ENCODE peak calls at places on chromosomes 4 and X, in seven cellular contexts. One of them, this sample, is unnamed. For H3K4me1, the result is how much of the 10 kb centered on the place peaks cover.

GRCh38 chr4:88779431-88779830 is 81.8 kb upstream of the NAP1L5 start:
- DNase-seq in sigmoid colon: no peak
- DNase-seq in transverse colon: no peak
- DNase-seq in HepG2: no peak
- DNase-seq in esophagus squamous epithelium: no peak
- DNase-seq in ovary: no peak
- DNase-seq in right lobe of liver: no peak
- DNase-seq in this sample: no peak

GRCh38 chr4:186757696-186758330 is 34.2 kb upstream of the FAT1 start:
- DNase-seq in sigmoid colon: no peak
- DNase-seq in transverse colon: no peak
- DNase-seq in HepG2: no peak
- DNase-seq in esophagus squamous epithelium: no peak
- DNase-seq in ovary: no peak
- DNase-seq in right lobe of liver: no peak
- DNase-seq in this sample: no peak

GRCh38 chr4:141898336-141898735 is 262.0 kb downstream of the IL15 start:
- DNase-seq in sigmoid colon: no peak
- DNase-seq in transverse colon: no peak
- DNase-seq in HepG2: no peak
- DNase-seq in esophagus squamous epithelium: no peak
- DNase-seq in ovary: no peak
- DNase-seq in right lobe of liver: no peak
- DNase-seq in this sample: no peak

GRCh38 chrX:96551320-96551872 is 133.2 kb upstream of the DIAPH2 start:
- DNase-seq in sigmoid colon: no peak
- DNase-seq in transverse colon: no peak
- DNase-seq in HepG2: no peak
- DNase-seq in esophagus squamous epithelium: no peak
- DNase-seq in ovary: no peak
- DNase-seq in right lobe of liver: no peak
- DNase-seq in this sample: no peak

GRCh38 chr4:94298725-94299252 is 43.8 kb downstream of the HPGDS start:
- DNase-seq in sigmoid colon: no peak
- DNase-seq in transverse colon: no peak
- DNase-seq in HepG2: peak
- DNase-seq in esophagus squamous epithelium: no peak
- DNase-seq in ovary: no peak
- DNase-seq in right lobe of liver: no peak
- DNase-seq in this sample: no peak

GRCh38 chr4:118682928-118683327 is 2.3 kb upstream of the METTL14 start:
- DNase-seq in sigmoid colon: no peak
- DNase-seq in transverse colon: no peak
- DNase-seq in HepG2: peak
- DNase-seq in esophagus squamous epithelium: no peak
- DNase-seq in ovary: no peak
- DNase-seq in right lobe of liver: no peak
- DNase-seq in this sample: no peak

GRCh38 chr4:80989921-80990544 is 40.5 kb upstream of the BMP3 start:
- DNase-seq in sigmoid colon: no peak
- DNase-seq in transverse colon: no peak
- DNase-seq in HepG2: peak
- DNase-seq in esophagus squamous epithelium: no peak
- DNase-seq in ovary: no peak
- DNase-seq in right lobe of liver: no peak
- DNase-seq in this sample: no peak

GRCh38 chrX:140431521-140431920 is 73.3 kb downstream of the SOX3 start:
- DNase-seq in sigmoid colon: no peak
- DNase-seq in transverse colon: no peak
- DNase-seq in HepG2: no peak
- DNase-seq in esophagus squamous epithelium: no peak
- DNase-seq in ovary: no peak
- DNase-seq in right lobe of liver: no peak
- DNase-seq in this sample: no peak

GRCh38 chr4:33625762-33626161 is 2618.6 kb downstream of the ARAP2 start:
- DNase-seq in sigmoid colon: no peak
- DNase-seq in transverse colon: no peak
- DNase-seq in HepG2: no peak
- DNase-seq in esophagus squamous epithelium: no peak
- DNase-seq in ovary: no peak
- DNase-seq in right lobe of liver: no peak
- DNase-seq in this sample: no peak

GRCh38 chr4:176044589-176044951 is 21.1 kb upstream of the WDR17 start:
- DNase-seq in sigmoid colon: no peak
- DNase-seq in transverse colon: no peak
- DNase-seq in HepG2: no peak
- DNase-seq in esophagus squamous epithelium: no peak
- DNase-seq in ovary: no peak
- DNase-seq in right lobe of liver: no peak
- DNase-seq in this sample: no peak

GRCh38 chr4:71586087-71586763 is 197.7 kb downstream of the GC start:
- DNase-seq in sigmoid colon: no peak
- DNase-seq in transverse colon: no peak
- DNase-seq in HepG2: no peak
- DNase-seq in esophagus squamous epithelium: no peak
- DNase-seq in ovary: no peak
- DNase-seq in right lobe of liver: no peak
- DNase-seq in this sample: no peak

GRCh38 chr4:36280555-36280954 is 861 bp upstream of the DTHD1 start:
- DNase-seq in sigmoid colon: no peak
- DNase-seq in transverse colon: no peak
- DNase-seq in HepG2: no peak
- DNase-seq in esophagus squamous epithelium: no peak
- DNase-seq in ovary: no peak
- DNase-seq in right lobe of liver: no peak
- DNase-seq in this sample: no peak

GRCh38 chr4:156390599-156391296 is 437.1 kb upstream of the CTSO start:
- DNase-seq in sigmoid colon: no peak
- DNase-seq in transverse colon: no peak
- DNase-seq in HepG2: no peak
- DNase-seq in esophagus squamous epithelium: no peak
- DNase-seq in ovary: no peak
- DNase-seq in right lobe of liver: no peak
- DNase-seq in this sample: no peak

GRCh38 chrX:108468486-108468885 is 28.8 kb downstream of the COL4A5 start:
- DNase-seq in sigmoid colon: no peak
- DNase-seq in transverse colon: no peak
- DNase-seq in HepG2: no peak
- DNase-seq in esophagus squamous epithelium: no peak
- DNase-seq in ovary: no peak
- DNase-seq in right lobe of liver: no peak
- DNase-seq in this sample: no peak

GRCh38 chr4:168502886-168503285 is 6.0 kb downstream of the PALLD start:
- DNase-seq in sigmoid colon: no peak
- DNase-seq in transverse colon: no peak
- DNase-seq in HepG2: no peak
- DNase-seq in esophagus squamous epithelium: no peak
- DNase-seq in ovary: no peak
- DNase-seq in right lobe of liver: no peak
- DNase-seq in this sample: no peak

GRCh38 chr4:127525585-127525984 is 107.2 kb upstream of the INTU start:
- DNase-seq in sigmoid colon: no peak
- DNase-seq in transverse colon: no peak
- DNase-seq in HepG2: no peak
- DNase-seq in esophagus squamous epithelium: no peak
- DNase-seq in ovary: no peak
- DNase-seq in right lobe of liver: no peak
- DNase-seq in this sample: no peak

GRCh38 chrX:154730271-154730883 is 20.5 kb downstream of the GAB3 start:
- DNase-seq in sigmoid colon: no peak
- DNase-seq in transverse colon: no peak
- DNase-seq in HepG2: no peak
- DNase-seq in esophagus squamous epithelium: no peak
- DNase-seq in ovary: peak
- DNase-seq in right lobe of liver: peak
- DNase-seq in this sample: peak

GRCh38 chr4:182143822-182144620 is 99.2 kb upstream of the TENM3 start:
- DNase-seq in sigmoid colon: no peak
- DNase-seq in transverse colon: peak
- DNase-seq in HepG2: no peak
- DNase-seq in esophagus squamous epithelium: no peak
- DNase-seq in ovary: peak
- DNase-seq in right lobe of liver: peak
- DNase-seq in this sample: peak
- TF ChIP-seq POLR2A in sigmoid colon: no peak
- TF ChIP-seq POLR2A in transverse colon: no peak
- TF ChIP-seq POLR2A in HepG2: no peak
- TF ChIP-seq POLR2A in esophagus squamous epithelium: no peak
- TF ChIP-seq POLR2A in ovary: no peak
- TF ChIP-seq POLR2A in right lobe of liver: no peak
- TF ChIP-seq POLR2A in this sample: no peak

GRCh38 chr4:74394476-74395136 is 29.7 kb downstream of the EREG start:
- DNase-seq in sigmoid colon: no peak
- DNase-seq in transverse colon: peak
- DNase-seq in HepG2: no peak
- DNase-seq in esophagus squamous epithelium: no peak
- DNase-seq in ovary: no peak
- DNase-seq in right lobe of liver: no peak
- DNase-seq in this sample: no peak

GRCh38 chr4:74391890-74392478 is 27.0 kb downstream of the EREG start:
- DNase-seq in sigmoid colon: no peak
- DNase-seq in transverse colon: no peak
- DNase-seq in HepG2: no peak
- DNase-seq in esophagus squamous epithelium: no peak
- DNase-seq in ovary: no peak
- DNase-seq in right lobe of liver: no peak
- DNase-seq in this sample: no peak

GRCh38 chr4:74389494-74389893 is 24.5 kb downstream of the EREG start:
- DNase-seq in sigmoid colon: no peak
- DNase-seq in transverse colon: no peak
- DNase-seq in HepG2: no peak
- DNase-seq in esophagus squamous epithelium: no peak
- DNase-seq in ovary: no peak
- DNase-seq in right lobe of liver: no peak
- DNase-seq in this sample: no peak

GRCh38 chr4:74390677-74391076 is 25.7 kb downstream of the EREG start:
- DNase-seq in sigmoid colon: no peak
- DNase-seq in transverse colon: no peak
- DNase-seq in HepG2: no peak
- DNase-seq in esophagus squamous epithelium: no peak
- DNase-seq in ovary: no peak
- DNase-seq in right lobe of liver: no peak
- DNase-seq in this sample: no peak

GRCh38 chr4:74391346-74391745 is 26.4 kb downstream of the EREG start:
- DNase-seq in sigmoid colon: no peak
- DNase-seq in transverse colon: no peak
- DNase-seq in HepG2: no peak
- DNase-seq in esophagus squamous epithelium: no peak
- DNase-seq in ovary: no peak
- DNase-seq in right lobe of liver: no peak
- DNase-seq in this sample: no peak
- H3K27ac ChIP-seq in sigmoid colon: no peak
- H3K27ac ChIP-seq in transverse colon: no peak
- H3K27ac ChIP-seq in HepG2: no peak
- H3K27ac ChIP-seq in esophagus squamous epithelium: no peak
- H3K27ac ChIP-seq in ovary: no peak
- H3K27ac ChIP-seq in right lobe of liver: no peak
- H3K27ac ChIP-seq in this sample: no peak

DNA sequence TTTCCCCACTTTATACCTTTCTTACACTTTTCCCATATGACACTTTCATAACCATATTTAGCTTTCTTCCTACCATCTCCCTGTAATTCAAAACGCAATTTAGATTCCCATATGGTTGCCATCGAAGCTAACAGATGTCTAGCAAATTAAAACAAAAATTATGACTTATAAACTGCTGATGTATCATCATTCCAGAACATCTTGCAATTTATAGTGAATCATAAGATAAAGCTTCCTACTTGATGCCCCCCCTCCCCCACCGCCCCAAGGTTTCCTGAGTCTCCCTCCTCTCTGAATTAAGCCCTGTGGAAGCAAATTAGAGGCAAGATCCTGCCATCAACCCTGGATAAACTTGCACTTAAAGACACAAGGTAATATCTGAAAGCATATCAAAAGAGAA is 5.4 kb downstream of the TSPAN5 start:
- DNase-seq in sigmoid colon: no peak
- DNase-seq in transverse colon: no peak
- DNase-seq in HepG2: no peak
- DNase-seq in esophagus squamous epithelium: no peak
- DNase-seq in ovary: no peak
- DNase-seq in right lobe of liver: no peak
- DNase-seq in this sample: no peak
- H3K4me1 ChIP-seq in sigmoid colon: under half
- H3K4me1 ChIP-seq in transverse colon: under half
- H3K4me1 ChIP-seq in HepG2: under half
- H3K4me1 ChIP-seq in esophagus squamous epithelium: under half
- H3K4me1 ChIP-seq in ovary: under half
- H3K4me1 ChIP-seq in right lobe of liver: under half
- H3K4me1 ChIP-seq in this sample: under half

GRCh38 chr4:73780834-73781233 is 40.5 kb downstream of the CXCL8 start:
- DNase-seq in sigmoid colon: no peak
- DNase-seq in transverse colon: no peak
- DNase-seq in HepG2: no peak
- DNase-seq in esophagus squamous epithelium: no peak
- DNase-seq in ovary: no peak
- DNase-seq in right lobe of liver: no peak
- DNase-seq in this sample: no peak

GRCh38 chr4:73772353-73772752 is 32.0 kb downstream of the CXCL8 start:
- DNase-seq in sigmoid colon: no peak
- DNase-seq in transverse colon: no peak
- DNase-seq in HepG2: no peak
- DNase-seq in esophagus squamous epithelium: no peak
- DNase-seq in ovary: no peak
- DNase-seq in right lobe of liver: no peak
- DNase-seq in this sample: no peak

GRCh38 chr4:73780243-73780642 is 39.9 kb downstream of the CXCL8 start:
- DNase-seq in sigmoid colon: no peak
- DNase-seq in transverse colon: no peak
- DNase-seq in HepG2: no peak
- DNase-seq in esophagus squamous epithelium: no peak
- DNase-seq in ovary: no peak
- DNase-seq in right lobe of liver: no peak
- DNase-seq in this sample: no peak

GRCh38 chr4:73777612-73778011 is 37.2 kb downstream of the CXCL8 start:
- DNase-seq in sigmoid colon: no peak
- DNase-seq in transverse colon: no peak
- DNase-seq in HepG2: no peak
- DNase-seq in esophagus squamous epithelium: no peak
- DNase-seq in ovary: no peak
- DNase-seq in right lobe of liver: no peak
- DNase-seq in this sample: no peak

DNA sequence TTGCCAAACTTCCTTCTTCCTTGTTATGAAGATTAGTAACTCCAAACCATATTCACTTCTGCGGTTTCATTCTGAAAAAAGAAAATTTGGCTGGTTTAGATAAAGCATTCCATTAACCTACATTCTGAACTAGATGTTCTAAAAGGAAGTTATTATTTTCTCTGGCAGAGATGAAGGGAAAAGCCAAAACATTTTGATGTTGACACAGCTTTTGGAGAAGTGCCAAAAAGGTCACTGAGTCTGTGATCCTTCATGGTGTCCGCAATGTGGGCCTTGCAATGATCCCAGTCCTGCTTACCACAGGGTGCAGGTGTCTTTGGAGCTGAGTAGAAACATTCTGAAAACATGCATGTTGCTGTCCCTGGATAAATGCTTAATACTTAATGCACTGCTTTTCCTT is 36.0 kb downstream of the CXCL8 start:
- DNase-seq in sigmoid colon: peak
- DNase-seq in transverse colon: no peak
- DNase-seq in HepG2: peak
- DNase-seq in esophagus squamous epithelium: no peak
- DNase-seq in ovary: peak
- DNase-seq in right lobe of liver: peak
- DNase-seq in this sample: peak
- TF ChIP-seq POLR2A in sigmoid colon: no peak
- TF ChIP-seq POLR2A in transverse colon: no peak
- TF ChIP-seq POLR2A in HepG2: no peak
- TF ChIP-seq POLR2A in esophagus squamous epithelium: no peak
- TF ChIP-seq POLR2A in ovary: no peak
- TF ChIP-seq POLR2A in right lobe of liver: no peak
- TF ChIP-seq POLR2A in this sample: no peak

This sample was measured in uterus.